ENCODE peak calls at places on chromosomes 6 and 20, in ten cellular contexts. Y is AML-193; Q is OCI-M1; P is ovary; J is naive B cell; A is GM12865; M is activated T-helper 9 cell treated with anti-CD3 and anti-CD28 coated beads, Interleukin-2, amount 50 U/mL, for 16 hours; O is COLO829; S is stimulated activated CD4-positive, alpha-beta T cell treated with anti-CD3 and anti-CD28 coated beads, Interleukin-15, amount 100 ng/mL, for 24 hours; Z is heart left ventricle. F is an unnamed sample.

GRCh38 chr6:31031095-31031494 is 20.8 kb downstream of the MUC22 start:
- DNase-seq in A (no peak), Q (no peak), S (no peak), Y (no peak), M (no peak), J (no peak), Z (no peak), O (no peak), P (no peak), F (no peak)

GRCh38 chr6:157673596-157673995 is 149.4 kb upstream of the SNX9 start:
- DNase-seq in A (no peak), P (no peak), Q (no peak), Y (no peak), M (no peak), O (no peak), J (no peak), S (no peak), Z (no peak), F (no peak)

GRCh38 chr6:108168980-108169800 is 3.4 kb downstream of the NR2E1 start:
- DNase-seq in O (no peak), A (no peak), P (no peak), Z (no peak), Y (no peak), J (no peak), M (no peak), Q (no peak), S (peak; percentile 49), F (no peak)

GRCh38 chr20:9028419-9028818 is 40.5 kb upstream of the PLCB4 start:
- DNase-seq in Z (no peak), O (no peak), P (no peak), A (no peak), S (no peak), Y (no peak), M (no peak), Q (no peak), J (no peak), F (no peak)

GRCh38 chr6:125957845-125958244 is 1.3 kb downstream of the HINT3 start:
- DNase-seq in S (peak; percentile 7), P (no peak), Z (no peak), O (peak; percentile 58), Q (peak; percentile 85), M (no peak), A (no peak), Y (peak; percentile 84), J (no peak), F (peak; percentile 45)

GRCh38 chr6:105713474-105714118 is 310.7 kb upstream of the PREP start:
- DNase-seq in P (no peak), Z (no peak), M (no peak), A (no peak), S (no peak), Q (peak; percentile 56), O (no peak), Y (no peak), J (no peak), F (peak; percentile 20)

GRCh38 chr6:20306491-20306890 is 94.2 kb upstream of the MBOAT1 start:
- DNase-seq in J (no peak), Z (no peak), S (no peak), O (no peak), M (no peak), Y (no peak), Q (no peak), A (no peak), P (no peak), F (no peak)

GRCh38 chr6:128491643-128492206 is 28.7 kb downstream of the PTPRK start:
- DNase-seq in M (no peak), J (no peak), O (peak; percentile 42), Q (peak; percentile 92), Y (no peak), A (peak; percentile 44), P (no peak), S (no peak), Z (peak; percentile 62), F (peak; percentile 52)

GRCh38 chr6:27562027-27562410 is 89.1 kb upstream of the ZNF184 start:
- DNase-seq in Q (no peak), Z (no peak), A (peak; percentile 66), J (no peak), O (no peak), P (no peak), M (no peak), S (no peak), Y (no peak), F (no peak)

GRCh38 chr6:111646942-111647341 is 41.3 kb upstream of the TRAF3IP2 start:
- DNase-seq in Q (no peak), Y (no peak), J (no peak), A (no peak), S (no peak), M (no peak), O (no peak), P (peak; percentile 60), Z (no peak), F (no peak)

GRCh38 chr6:10837692-10837996 is 695 bp downstream of the MAK start:
- DNase-seq in S (peak; percentile 25), O (peak; percentile 27), A (peak; percentile 13), J (peak; percentile 21), M (no peak), P (peak; percentile 33), Y (no peak), Z (peak; percentile 10), Q (no peak), F (no peak)

GRCh38 chr20:46894971-46895905 is 595 bp downstream of the EYA2 start:
- DNase-seq in O (no peak), A (peak; percentile 41), M (no peak), Q (no peak), J (no peak), S (no peak), Y (no peak), Z (no peak), P (no peak), F (peak; percentile 20)

GRCh38 chr6:69294407-69294806 is 502.4 kb downstream of the LMBRD1 start:
- DNase-seq in S (no peak), J (no peak), O (no peak), A (no peak), Z (no peak), Y (no peak), M (no peak), Q (no peak), P (no peak), F (no peak)

GRCh38 chr6:13420269-13420668 is 67.1 kb downstream of the GFOD1 start:
- DNase-seq in M (no peak), Q (no peak), Z (no peak), P (no peak), J (no peak), Y (no peak), O (peak; percentile 32), S (no peak), A (no peak), F (no peak)